ENCODE peak calls at places on chromosomes 6 and 20, in four cellular contexts. V, J, D and Y are unnamed samples.

GRCh38 chr6:166274739-166275370 is 33.3 kb downstream of the PRR18 start:
- DNase-seq in V (no peak), J (no peak), D (no peak), Y (no peak)

GRCh38 chr6:37459981-37460800 is 27.2 kb downstream of the CMTR1 start:
- DNase-seq in V (no peak), J (no peak), D (peak; percentile 96), Y (no peak)

GRCh38 chr6:156857573-156857972 is 80.4 kb downstream of the ARID1B start:
- DNase-seq in V (no peak), J (no peak), D (no peak), Y (no peak)

GRCh38 chr6:72466471-72466870 is 155.4 kb upstream of the KCNQ5 start:
- DNase-seq in V (no peak), J (no peak), D (no peak), Y (no peak)

GRCh38 chr6:106799008-106799952 is 169.9 kb downstream of the QRSL1 start:
- DNase-seq in V (peak; percentile 25), J (peak; percentile 77), D (no peak), Y (no peak)

GRCh38 chr6:139539852-139540251 is 165.4 kb upstream of the CITED2 start:
- DNase-seq in V (no peak), J (peak; percentile 52), D (no peak), Y (peak; percentile 34)

GRCh38 chr6:109118955-109119354 is 23.6 kb downstream of the CEP57L1 start:
- DNase-seq in V (no peak), J (no peak), D (no peak), Y (no peak)

GRCh38 chr6:141398954-141399353 is 733.8 kb upstream of the GJE1 start:
- DNase-seq in V (no peak), J (no peak), D (no peak), Y (no peak)

GRCh38 chr20:45842169-45842812 is 8.7 kb downstream of the SNX21 start:
- DNase-seq in V (peak; percentile 33), J (no peak), D (no peak), Y (no peak)

GRCh38 chr20:8057871-8058270 is 38.3 kb upstream of the TMX4 start:
- DNase-seq in V (no peak), J (no peak), D (no peak), Y (no peak)

GRCh38 chr6:169225131-169225576 is 28.5 kb downstream of the THBS2 start:
- DNase-seq in V (no peak), J (no peak), D (no peak), Y (no peak)

DNA sequence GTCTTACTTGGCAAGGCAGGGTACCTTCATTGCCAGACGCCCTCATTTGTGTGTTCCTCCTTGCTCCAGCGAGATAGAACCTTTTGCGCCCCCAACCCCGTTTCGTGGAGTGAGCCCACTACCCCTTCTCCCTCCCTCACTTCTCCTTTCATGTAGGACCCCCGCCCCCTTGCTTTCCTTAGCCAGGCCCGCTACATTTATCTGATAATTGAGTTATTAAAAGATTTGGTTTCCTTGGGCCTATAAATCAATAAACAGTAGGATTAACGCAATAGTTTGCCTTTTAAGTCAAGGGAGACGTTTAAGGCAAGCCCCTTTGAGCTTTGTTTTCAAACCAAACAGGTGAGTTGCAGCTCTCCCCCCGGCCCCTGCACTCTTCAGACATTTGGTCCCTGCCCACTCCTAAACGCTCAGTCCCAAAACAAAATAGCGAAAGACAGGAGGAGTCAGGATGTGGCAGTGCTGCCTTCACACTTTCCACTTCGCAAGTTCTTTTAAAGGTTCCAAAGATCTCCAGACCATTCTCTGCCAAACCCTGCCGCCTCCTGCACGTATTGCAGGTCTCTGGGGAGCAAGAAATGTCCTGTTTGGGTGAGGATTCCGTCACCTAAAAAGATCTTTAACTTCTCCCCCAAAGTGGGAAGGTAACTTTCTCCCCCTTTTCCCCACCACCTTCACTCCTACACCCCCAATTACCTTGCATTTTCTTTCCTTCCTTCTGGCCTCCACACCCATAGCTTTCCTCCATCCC is 27.6 kb downstream of the TFAP2B start:
- DNase-seq in V (no peak), J (no peak), D (no peak), Y (peak; percentile 59)
- TF ChIP-seq EZH2 in V (no peak), J (no peak), D (no peak), Y (peak; percentile 65)

GRCh38 chr6:82576284-82576683 is 212.7 kb downstream of the TPBG start:
- DNase-seq in V (no peak), J (no peak), D (no peak), Y (no peak)
- TF ChIP-seq RFX5 in V (no peak), J (no peak), D (no peak), Y (no peak)

GRCh38 chr20:63384336-63384735 is 23.2 kb upstream of the CHRNA4 start:
- DNase-seq in V (no peak), J (no peak), D (no peak), Y (no peak)
- TF ChIP-seq EZH2 in V (no peak), J (no peak), D (no peak), Y (no peak)

GRCh38 chr20:11790047-11790446 is 127.6 kb upstream of the BTBD3 start:
- DNase-seq in V (no peak), J (no peak), D (no peak), Y (no peak)
- TF ChIP-seq RFX5 in V (no peak), J (no peak), D (no peak), Y (no peak)

DNA sequence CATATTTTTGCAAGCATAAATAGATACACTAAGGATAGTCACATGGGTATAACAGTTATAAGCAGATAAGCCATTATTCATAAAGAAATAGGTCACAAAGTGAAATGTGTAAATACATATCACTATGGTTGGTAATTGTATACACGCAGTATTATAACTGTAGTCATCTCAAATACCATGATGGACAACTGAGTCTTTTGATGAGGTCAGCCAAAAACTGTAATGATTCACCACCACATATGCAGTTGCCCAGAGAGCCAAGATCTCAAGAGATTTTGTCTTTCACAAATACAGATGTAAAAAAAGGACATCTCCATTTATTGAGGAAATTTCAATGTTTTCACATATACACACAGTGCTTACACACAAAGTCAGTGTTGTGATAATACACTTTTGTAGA is 28.3 kb downstream of the ZNF292 start:
- DNase-seq in V (no peak), J (no peak), D (no peak), Y (no peak)
- TF ChIP-seq EZH2 in V (no peak), J (no peak), D (no peak), Y (no peak)

DNA sequence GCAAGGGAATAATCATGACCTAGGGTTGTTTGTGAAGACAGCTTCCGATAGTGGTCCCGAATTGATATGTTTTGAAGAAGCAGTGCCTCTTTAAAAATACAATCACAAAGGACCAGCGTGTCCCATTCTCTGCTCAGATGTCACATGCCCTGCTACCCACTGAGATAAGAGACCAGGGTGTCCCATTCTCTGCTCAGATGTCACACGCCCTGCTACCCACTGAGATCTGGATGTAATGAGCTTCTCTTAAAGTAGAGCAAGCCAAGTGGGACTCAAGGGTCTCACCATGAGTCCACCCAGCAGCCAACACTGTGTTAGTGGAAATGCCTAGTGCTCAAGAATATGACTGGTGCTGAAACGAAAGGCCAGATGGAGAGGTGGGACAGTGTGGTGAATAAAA is 22.2 kb downstream of the RIN2 start:
- DNase-seq in V (no peak), J (no peak), D (no peak), Y (no peak)
- TF ChIP-seq RFX5 in V (no peak), J (no peak), D (no peak), Y (no peak)

DNA sequence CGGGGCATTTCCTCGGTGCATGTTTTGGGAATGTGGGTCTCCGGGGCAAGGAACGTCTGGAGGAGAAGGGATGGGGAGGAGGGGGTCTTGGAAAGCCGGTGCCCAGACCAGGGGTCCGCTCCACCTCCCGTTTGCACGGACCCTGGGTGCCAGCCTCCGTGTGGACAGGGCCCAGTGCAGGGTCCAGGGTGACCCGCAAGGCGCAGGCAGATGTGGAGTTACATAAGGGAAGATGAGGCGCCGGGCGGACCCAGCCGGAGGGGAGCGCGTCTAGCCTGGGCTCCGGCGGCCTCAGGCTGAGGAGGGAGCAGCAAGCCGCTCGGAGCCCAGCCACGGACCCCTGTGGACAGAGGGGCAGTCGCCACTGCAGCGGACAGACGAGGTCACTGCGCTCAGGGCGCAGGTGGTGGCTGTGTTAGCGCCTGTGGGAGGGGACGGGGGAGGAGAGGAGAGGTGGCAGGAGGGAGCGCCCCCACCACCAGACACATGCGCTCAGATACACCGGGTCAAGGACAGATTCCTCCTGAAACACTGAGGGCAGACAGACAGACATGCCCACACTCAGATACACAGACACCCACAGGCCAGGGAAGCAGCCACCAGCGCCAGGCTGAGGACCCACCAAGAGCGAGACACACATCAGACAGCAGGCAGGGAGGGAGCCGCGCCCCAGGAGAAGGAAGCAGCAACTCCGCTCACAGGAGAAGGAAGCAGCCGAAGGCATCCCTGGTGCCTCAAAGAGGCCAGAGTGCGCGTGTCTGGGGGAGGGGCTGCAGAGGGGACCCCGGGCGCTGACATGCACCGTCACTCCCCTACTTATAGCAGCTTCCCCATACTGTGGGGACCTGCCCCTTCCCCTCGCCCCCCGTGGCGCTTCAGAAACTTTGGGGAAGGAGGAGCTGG is 839 bp upstream of the HRH3 start:
- DNase-seq in V (no peak), J (no peak), D (no peak), Y (peak; percentile 73)
- TF ChIP-seq EZH2 in V (no peak), J (peak; percentile 84), D (no peak), Y (no peak)